ENCODE peak calls at places on chromosomes 4 and X, in five cellular contexts. X is H9, S is H1, A is neuronal stem cell, V is mesendoderm. D is an unnamed sample.

GRCh38 chr4:118282692-118283091 is 70.1 kb downstream of the PRSS12 start:
- DNase-seq in X (no peak), S (no peak), A (no peak), V (peak), D (no peak)

GRCh38 chrX:413322-414201 is 26.9 kb upstream of the PPP2R3B start:
- DNase-seq in X (peak), S (peak), A (peak), V (peak), D (peak)

GRCh38 chr4:156971168-156971601 is 414 bp downstream of the PDGFC start:
- DNase-seq in X (peak), S (peak), A (no peak), V (no peak), D (no peak)

GRCh38 chrX:22652596-22652995 is 347.2 kb upstream of the DDX53 start:
- DNase-seq in X (peak), S (peak), A (peak), V (peak), D (peak)

GRCh38 chrX:130024127-130024526 is 41.7 kb downstream of the BCORL1 start:
- DNase-seq in X (peak), S (peak), A (peak), V (peak), D (peak)

GRCh38 chr4:85637778-85638177 is 162.8 kb downstream of the ARHGAP24 start:
- DNase-seq in X (no peak), S (no peak), A (no peak), V (no peak), D (no peak)

GRCh38 chr4:72390409-72390808 is 178.6 kb downstream of the ADAMTS3 start:
- DNase-seq in X (no peak), S (no peak), A (no peak), V (no peak), D (no peak)

GRCh38 chr4:18155062-18156041 is 133.8 kb upstream of the LCORL start:
- DNase-seq in X (no peak), S (no peak), A (no peak), V (no peak), D (no peak)

GRCh38 chrX:32530802-32531403 is 680.4 kb downstream of the DMD start:
- DNase-seq in X (no peak), S (no peak), A (peak), V (peak), D (peak)

GRCh38 chrX:68693481-68694410 is 46.3 kb downstream of the STARD8 start:
- DNase-seq in X (peak), S (peak), A (peak), V (peak), D (peak)

GRCh38 chrX:64204252-64204651 is 1.3 kb downstream of the AMER1 start:
- DNase-seq in X (peak), S (peak), A (no peak), V (peak), D (peak)

GRCh38 chrX:103498786-103499185 is 20.5 kb downstream of the RAB40A start:
- DNase-seq in X (no peak), S (no peak), A (no peak), V (no peak), D (no peak)

GRCh38 chr4:123876640-123877039 is 480.0 kb downstream of the SPRY1 start:
- DNase-seq in X (no peak), S (no peak), A (no peak), V (no peak), D (peak)

GRCh38 chr4:1479454-1479853 is 73.2 kb upstream of the NKX1-1 start:
- DNase-seq in X (peak), S (peak), A (no peak), V (no peak), D (no peak)

GRCh38 chrX:67780694-67781109 is 236.9 kb downstream of the AR start:
- DNase-seq in X (no peak), S (no peak), A (no peak), V (peak), D (peak)

GRCh38 chr4:24973471-24974251 is 57.1 kb downstream of the LGI2 start:
- DNase-seq in X (peak), S (no peak), A (no peak), V (no peak), D (no peak)

GRCh38 chr4:164949448-164950118 is 27.9 kb downstream of the TRIM61 start:
- DNase-seq in X (peak), S (peak), A (no peak), V (peak), D (no peak)

GRCh38 chr4:1465173-1466033 is 59.2 kb upstream of the NKX1-1 start:
- DNase-seq in X (no peak), S (no peak), A (no peak), V (no peak), D (no peak)

GRCh38 chrX:110041980-110042379 is 39.1 kb downstream of the TMEM164 start:
- DNase-seq in X (no peak), S (no peak), A (no peak), V (no peak), D (peak)

GRCh38 chr4:178553201-178553600 is 1111.0 kb upstream of the AGA start:
- DNase-seq in X (no peak), S (no peak), A (no peak), V (no peak), D (no peak)

GRCh38 chr4:38084984-38085383 is 124.8 kb downstream of the PTTG2 start:
- DNase-seq in X (no peak), S (no peak), A (no peak), V (no peak), D (no peak)

GRCh38 chrX:17547658-17548057 is 172.7 kb downstream of the NHS start:
- DNase-seq in X (no peak), S (no peak), A (no peak), V (no peak), D (peak)

GRCh38 chrX:74009041-74009440 is 294.9 kb upstream of the ZCCHC13 start:
- DNase-seq in X (no peak), S (no peak), A (no peak), V (no peak), D (peak)

DNA sequence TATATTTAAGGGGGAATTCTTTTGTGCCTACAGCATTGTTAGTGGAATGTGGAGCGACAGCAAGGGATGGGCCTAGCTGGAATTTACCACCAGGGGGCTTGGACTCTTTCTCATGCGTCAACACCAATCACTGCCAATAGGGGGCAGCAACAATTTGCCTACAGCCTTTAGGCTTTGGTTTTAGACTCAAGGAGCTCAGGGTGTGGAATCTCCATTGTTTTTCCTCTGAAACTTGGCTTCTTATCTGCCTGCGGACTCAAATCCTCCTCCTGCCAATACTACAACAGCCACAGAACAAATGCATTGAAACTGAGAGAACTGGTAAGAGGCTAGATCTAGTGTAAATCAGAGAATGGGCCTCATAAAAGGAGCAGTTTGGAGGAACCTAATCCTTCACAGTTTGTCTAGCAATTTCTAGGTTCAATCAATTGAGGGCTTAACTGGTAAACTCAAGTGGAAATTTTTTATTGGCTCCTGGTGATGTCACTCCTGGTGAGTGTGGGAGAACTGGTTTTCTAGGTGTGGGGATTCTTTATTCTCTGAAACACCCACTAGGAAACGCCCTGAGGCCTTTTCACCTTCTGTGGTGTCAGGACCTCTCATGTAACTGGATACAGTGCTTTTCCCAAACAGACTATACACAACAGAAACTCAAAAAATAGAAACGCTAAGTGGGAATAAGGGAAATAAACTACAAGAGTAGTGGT is 27.9 kb upstream of the TMSB4X start:
- DNase-seq in X (peak), S (peak), A (peak), V (peak), D (peak)
- H2BK15ac ChIP-seq in X (no peak), S (no peak), A (no peak), V (no peak), D (no peak)

DNA sequence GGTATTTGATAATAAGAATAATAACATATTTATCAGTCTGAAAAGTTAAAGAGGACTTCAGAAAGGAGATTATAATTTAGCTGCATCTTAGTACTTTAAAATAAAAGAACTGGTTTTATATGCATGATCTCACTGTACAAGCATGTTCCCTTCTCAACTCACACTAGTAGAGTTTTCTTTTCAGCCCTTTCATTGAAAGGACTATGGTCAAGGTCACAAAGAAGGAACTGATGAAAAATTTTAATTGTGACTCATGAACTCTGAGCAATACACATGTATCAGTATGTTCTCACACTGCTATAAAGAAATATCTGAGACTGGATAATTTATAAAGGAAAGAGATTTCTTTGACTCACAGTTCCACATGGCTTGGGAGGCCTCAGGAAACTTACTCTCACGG is 73.7 kb upstream of the NDST4 start:
- DNase-seq in X (no peak), S (no peak), A (no peak), V (no peak), D (no peak)
- H2BK15ac ChIP-seq in X (no peak), S (no peak), A (no peak), V (no peak), D (no peak)

DNA sequence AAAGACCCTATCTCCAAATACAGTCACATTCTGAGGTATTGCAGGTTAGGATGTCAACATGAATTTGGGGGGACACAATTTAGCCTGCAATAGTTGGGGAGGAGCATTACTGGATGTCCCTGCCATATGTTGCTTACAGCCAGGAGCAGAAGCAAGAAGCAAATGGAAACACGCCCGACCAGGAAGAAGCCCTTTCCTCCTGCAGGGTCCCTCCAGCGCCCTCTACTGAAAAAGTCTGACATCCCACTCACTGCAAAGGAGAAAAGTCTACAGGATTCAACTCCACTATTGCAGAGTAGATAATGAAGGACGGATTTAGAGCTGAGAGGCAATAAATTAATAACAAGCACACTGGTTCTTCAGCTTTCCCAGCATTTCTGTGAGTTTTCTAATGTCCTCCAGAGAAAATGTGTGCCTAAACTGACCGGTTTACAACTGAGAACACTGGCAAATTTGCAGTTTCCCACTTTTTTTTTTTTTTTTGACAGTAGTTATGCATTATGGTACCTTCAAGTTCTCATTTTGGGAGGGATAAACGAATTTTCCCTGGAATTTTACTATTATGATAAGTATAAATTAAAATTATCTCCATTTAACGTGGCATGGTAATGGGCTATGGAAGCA is 31.7 kb downstream of the COQ2 start:
- DNase-seq in X (peak), S (peak), A (peak), V (peak), D (peak)
- H2BK15ac ChIP-seq in X (no peak), S (no peak), A (no peak), V (no peak), D (no peak)

GRCh38 chr4:182531555-182532162 is 288.5 kb downstream of the TENM3 start:
- DNase-seq in X (no peak), S (no peak), A (no peak), V (no peak), D (peak)
- H2BK15ac ChIP-seq in X (no peak), S (no peak), A (no peak), V (no peak), D (no peak)

DNA sequence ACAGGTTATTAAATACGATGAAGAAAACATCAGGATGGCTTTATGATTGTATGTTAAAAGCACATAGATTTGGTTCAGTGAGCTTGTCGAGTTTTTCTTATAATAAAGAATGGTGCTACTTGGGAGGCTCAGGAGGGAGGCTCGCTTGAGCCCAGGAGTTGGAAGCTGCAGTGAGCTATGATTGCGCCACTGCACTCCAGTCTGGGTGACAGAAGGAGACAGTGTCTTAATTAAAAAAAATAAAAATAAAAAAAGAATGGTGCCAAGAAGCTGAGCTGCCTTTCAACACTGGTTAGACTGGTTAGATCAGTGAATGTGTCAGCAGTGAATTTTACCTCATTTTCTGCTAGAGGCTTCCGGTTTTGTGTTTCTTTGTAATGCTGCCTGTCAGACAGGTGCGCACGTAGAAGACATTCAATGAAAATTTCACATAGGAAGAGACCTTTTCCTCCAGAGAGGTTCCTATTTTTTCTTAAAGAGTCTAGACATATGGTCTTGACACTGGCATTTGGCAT is 15.1 kb upstream of the ARSF start:
- DNase-seq in X (no peak), S (no peak), A (no peak), V (no peak), D (no peak)
- H2BK15ac ChIP-seq in X (no peak), S (no peak), A (no peak), V (no peak), D (no peak)

GRCh38 chr4:76584235-76585152 is 149.5 kb downstream of the SHROOM3 start:
- DNase-seq in X (no peak), S (no peak), A (no peak), V (no peak), D (peak)
- H2BK15ac ChIP-seq in X (no peak), S (no peak), A (no peak), V (no peak), D (no peak)

GRCh38 chr4:76752911-76753494 is 144.9 kb downstream of the SOWAHB start:
- DNase-seq in X (no peak), S (no peak), A (no peak), V (no peak), D (peak)

GRCh38 chr4:76756416-76756815 is 141.5 kb downstream of the SOWAHB start:
- DNase-seq in X (no peak), S (no peak), A (no peak), V (no peak), D (no peak)

GRCh38 chr4:76753814-76754213 is 144.1 kb downstream of the SOWAHB start:
- DNase-seq in X (no peak), S (no peak), A (no peak), V (no peak), D (peak)

GRCh38 chr4:76755756-76756155 is 142.2 kb downstream of the SOWAHB start:
- DNase-seq in X (no peak), S (no peak), A (no peak), V (no peak), D (no peak)

DNA sequence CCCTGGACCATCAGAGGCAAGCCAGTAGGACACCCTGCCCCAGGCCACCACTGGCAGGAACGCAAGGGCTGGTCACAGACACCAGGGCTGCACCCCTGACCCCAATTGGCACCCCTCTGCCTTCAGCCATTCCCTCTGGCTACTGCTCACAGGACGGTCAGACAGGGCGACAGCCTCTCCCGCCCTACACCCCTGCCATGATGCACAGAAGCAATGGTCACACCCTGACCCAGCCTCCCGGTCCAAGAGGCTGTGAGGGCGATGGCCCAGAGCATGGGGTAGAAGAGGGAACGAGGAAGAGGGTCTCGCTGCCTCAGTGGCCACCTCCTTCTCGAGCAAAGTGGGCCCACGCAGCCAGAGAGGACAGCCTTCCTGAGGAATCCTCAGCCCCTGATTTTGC is 143.5 kb downstream of the SOWAHB start:
- DNase-seq in X (no peak), S (no peak), A (no peak), V (no peak), D (no peak)
- H2BK15ac ChIP-seq in X (no peak), S (no peak), A (no peak), V (no peak), D (peak)

GRCh38 chrX:21354725-21355124 is 19.5 kb upstream of the CNKSR2 start:
- DNase-seq in X (no peak), S (no peak), A (no peak), V (no peak), D (no peak)

DNA sequence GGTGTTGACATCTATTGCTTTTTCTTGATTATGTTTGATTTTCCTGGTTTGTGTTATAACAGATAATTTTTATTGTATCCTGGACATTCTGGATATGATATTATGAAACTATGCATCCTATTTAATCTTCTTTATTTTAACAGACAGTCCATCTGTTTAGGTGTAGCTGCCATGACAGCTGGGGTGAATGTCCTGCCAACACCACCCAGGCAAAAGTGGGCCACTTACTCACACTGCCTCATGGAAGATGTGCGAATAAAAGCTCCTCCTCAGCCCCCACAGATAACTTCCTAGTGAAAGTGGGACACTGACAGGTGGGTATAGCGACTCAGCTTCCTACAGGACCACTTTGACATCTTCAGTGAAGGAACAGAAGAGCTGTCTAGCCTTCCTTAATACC is 18.4 kb upstream of the CNKSR2 start:
- DNase-seq in X (no peak), S (no peak), A (no peak), V (no peak), D (no peak)
- H2BK15ac ChIP-seq in X (no peak), S (no peak), A (no peak), V (no peak), D (no peak)

GRCh38 chr4:169158860-169159259 is 111.9 kb downstream of the SH3RF1 start:
- DNase-seq in X (no peak), S (no peak), A (no peak), V (no peak), D (peak)
- H2BK15ac ChIP-seq in X (no peak), S (no peak), A (no peak), V (no peak), D (no peak)

GRCh38 chr4:143512978-143513313 is 556 bp upstream of the SMARCA5 start:
- DNase-seq in X (no peak), S (peak), A (no peak), V (no peak), D (no peak)
- H2BK15ac ChIP-seq in X (no peak), S (no peak), A (no peak), V (no peak), D (peak)

D was measured in mesenchymal stem cell.